ENCODE peak calls at places on chromosomes 4 and X, in nine cellular contexts. X, J, C, K, N, D, G, B and Z are unnamed samples.

GRCh38 chr4:24229976-24230375 is 340.1 kb upstream of the PPARGC1A start:
- DNase-seq in J (no peak), X (no peak), N (no peak), C (no peak), B (no peak), G (no peak), D (no peak), K (peak; percentile 82), Z (peak; percentile 30)

GRCh38 chrX:10457092-10457491 is 163.3 kb downstream of the MID1 start:
- DNase-seq in J (no peak), G (no peak), K (no peak), X (no peak), C (no peak), N (no peak), D (peak; percentile 71), B (no peak), Z (no peak)

GRCh38 chrX:101485212-101486064 is at the start of gene ARMCX4:
- DNase-seq in B (no peak), J (peak; percentile 80), K (peak; percentile 8), N (peak; percentile 70), X (no peak), G (peak; percentile 21), C (no peak), D (peak; percentile 60), Z (peak; percentile 68)

GRCh38 chrX:19350831-19351447 is 7.2 kb downstream of the PDHA1 start:
- DNase-seq in J (no peak), B (no peak), N (no peak), X (no peak), D (no peak), C (no peak), G (peak; percentile 56), K (no peak), Z (no peak)

GRCh38 chr4:80361329-80361900 is 25.9 kb downstream of the CFAP299 start:
- DNase-seq in X (no peak), G (peak; percentile 17), N (no peak), D (peak; percentile 47), J (peak; percentile 17), C (peak; percentile 68), B (no peak), K (peak; percentile 15), Z (peak; percentile 21)

GRCh38 chrX:132740316-132741123 is 217.9 kb downstream of the HS6ST2 start:
- DNase-seq in X (no peak), G (no peak), B (peak; percentile 19), N (no peak), J (peak; percentile 32), K (no peak), C (peak; percentile 40), D (peak; percentile 4), Z (no peak)

GRCh38 chrX:63394872-63395271 is 43.7 kb upstream of the SPIN4 start:
- DNase-seq in C (no peak), X (no peak), B (no peak), K (no peak), G (no peak), N (no peak), D (no peak), J (no peak), Z (no peak)

GRCh38 chr4:55321707-55322264 is 24.3 kb upstream of the SRD5A3 start:
- DNase-seq in N (peak; percentile 82), C (peak; percentile 98), B (peak; percentile 65), J (peak; percentile 91), X (no peak), K (peak; percentile 57), D (peak; percentile 93), G (peak; percentile 59), Z (peak; percentile 85)

GRCh38 chrX:69060631-69061408 is 104.4 kb downstream of the PJA1 start:
- DNase-seq in D (peak; percentile 66), C (peak; percentile 61), N (peak; percentile 43), B (no peak), J (peak; percentile 54), K (peak; percentile 17), G (no peak), X (no peak), Z (peak; percentile 38)

GRCh38 chrX:120999413-120999812 is 13.9 kb upstream of the CT47A1 start:
- DNase-seq in N (no peak), K (no peak), D (no peak), J (no peak), B (no peak), C (no peak), G (no peak), X (no peak), Z (no peak)

GRCh38 chrX:121000589-121000988 is 15.0 kb upstream of the CT47A1 start:
- DNase-seq in B (no peak), C (peak; percentile 75), D (peak; percentile 59), J (no peak), K (peak; percentile 13), N (no peak), G (peak; percentile 37), X (no peak), Z (peak; percentile 7)
- TF ChIP-seq CTCF in B (peak; percentile 39), C (peak; percentile 64), D (peak; percentile 40), J (peak; percentile 36), K (peak; percentile 49), N (peak; percentile 19), G (peak; percentile 15), X (peak; percentile 15), Z (peak; percentile 19)

DNA sequence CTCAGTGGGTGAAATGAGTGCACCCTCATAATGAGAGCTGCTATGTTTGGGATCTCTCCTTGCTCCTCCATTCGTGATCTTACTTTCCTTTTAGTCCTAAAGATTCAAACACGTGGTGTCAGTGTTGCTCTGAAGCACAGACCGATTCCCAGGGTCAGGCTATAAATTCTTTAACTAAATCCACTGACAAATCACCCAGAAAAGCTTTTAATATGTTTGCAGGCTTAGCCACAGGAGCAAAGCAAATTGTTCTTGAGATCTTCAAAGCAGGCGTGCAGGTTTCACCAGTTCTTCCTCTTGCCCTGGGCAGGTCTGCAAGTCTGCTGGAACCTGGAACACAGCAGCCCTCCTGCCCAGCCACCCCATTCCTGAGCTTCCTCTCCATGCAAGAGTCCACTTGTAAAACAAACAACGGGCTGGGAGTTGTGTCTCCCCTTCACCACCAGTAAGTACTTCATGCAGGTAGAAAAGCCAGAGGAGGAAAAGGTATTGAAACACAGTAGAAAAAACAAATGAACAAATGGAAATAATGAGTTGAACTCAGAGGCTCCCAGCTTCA is 70.1 kb upstream of the ENPP6 start:
- DNase-seq in G (peak; percentile 62), K (peak; percentile 55), X (no peak), N (no peak), B (no peak), C (peak; percentile 73), D (peak; percentile 76), J (no peak), Z (peak; percentile 82)
- TF ChIP-seq CTCF in G (no peak), K (peak; percentile 71), X (peak; percentile 25), N (no peak), B (peak; percentile 45), C (peak; percentile 58), D (peak; percentile 29), J (peak; percentile 38), Z (peak; percentile 42)

GRCh38 chr4:66569228-66569627 is 898.9 kb upstream of the EPHA5 start:
- DNase-seq in J (no peak), G (no peak), K (no peak), D (no peak), X (no peak), N (no peak), B (no peak), C (no peak), Z (no peak)
- TF ChIP-seq CTCF in J (no peak), G (no peak), K (no peak), D (no peak), X (no peak), N (no peak), B (no peak), C (no peak), Z (no peak)

GRCh38 chrX:120668357-120668756 is 38.5 kb upstream of the C1GALT1C1 start:
- DNase-seq in N (no peak), J (no peak), X (no peak), C (no peak), D (no peak), B (no peak), G (no peak), K (no peak), Z (no peak)

GRCh38 chrX:120660638-120661037 is 30.8 kb upstream of the C1GALT1C1 start:
- DNase-seq in J (no peak), X (no peak), K (peak; percentile 51), B (no peak), N (no peak), D (no peak), G (no peak), C (peak; percentile 84), Z (no peak)

DNA sequence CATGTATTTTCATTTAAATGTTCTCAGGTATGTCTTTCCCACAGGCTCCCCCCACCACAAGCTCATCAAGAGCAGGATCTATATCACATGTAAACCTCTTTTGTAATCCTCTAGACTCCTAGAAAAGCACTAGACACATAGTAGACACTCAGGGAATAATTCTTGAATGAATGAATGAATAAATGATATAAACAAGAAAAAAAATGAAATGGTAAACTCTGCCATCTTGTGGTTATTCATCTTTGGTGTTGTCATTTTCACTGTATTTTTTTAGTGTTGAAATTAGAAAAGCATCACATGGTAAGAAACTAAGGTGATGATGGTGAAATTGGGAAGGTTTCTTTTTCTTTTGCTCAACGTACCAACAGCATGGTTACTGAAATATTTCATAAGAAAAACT is 34.2 kb upstream of the C1GALT1C1 start:
- DNase-seq in C (peak; percentile 57), K (no peak), B (no peak), G (no peak), N (no peak), X (no peak), J (no peak), D (peak; percentile 50), Z (peak; percentile 34)
- TF ChIP-seq CTCF in C (peak; percentile 71), K (peak; percentile 52), B (peak; percentile 67), G (no peak), N (no peak), X (no peak), J (peak; percentile 11), D (peak; percentile 24), Z (peak; percentile 18)

DNA sequence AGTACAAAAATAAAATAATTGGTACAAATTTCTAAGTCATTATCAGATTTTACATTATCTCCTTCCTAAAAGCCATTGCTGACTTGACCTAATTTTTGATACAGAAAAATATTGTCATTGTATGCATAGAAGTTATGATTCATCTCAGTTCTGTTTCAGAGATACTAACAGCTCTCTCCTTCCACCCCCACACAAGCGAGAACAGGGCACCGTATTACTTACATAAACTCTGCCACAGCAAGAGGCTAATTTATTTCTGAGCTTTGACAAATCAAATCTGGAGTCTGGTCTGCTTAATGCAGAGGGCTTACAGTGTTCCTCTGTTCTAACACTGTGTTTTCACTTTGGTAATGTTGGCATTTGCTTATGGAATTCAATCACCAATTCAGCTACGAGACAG is 181.9 kb downstream of the USP46 start:
- DNase-seq in X (no peak), C (no peak), J (no peak), K (no peak), G (no peak), B (no peak), D (no peak), N (no peak), Z (no peak)
- TF ChIP-seq CTCF in X (no peak), C (no peak), J (no peak), K (no peak), G (no peak), B (no peak), D (no peak), N (no peak), Z (no peak)

GRCh38 chr4:105158837-105159236 is 12.2 kb downstream of the TET2 start:
- DNase-seq in N (no peak), J (no peak), C (no peak), G (no peak), D (peak; percentile 49), K (peak; percentile 25), B (no peak), X (no peak), Z (peak; percentile 76)
- TF ChIP-seq CTCF in N (no peak), J (no peak), C (no peak), G (no peak), D (no peak), K (no peak), B (no peak), X (no peak), Z (no peak)